ENCODE peak calls at places on chromosomes 7 and 10, in seven cellular contexts. V, O, A, H, D, B and Q are unnamed samples.

GRCh38 chr7:7344583-7344982 is 162.2 kb downstream of the C1GALT1 start:
- DNase-seq in V (no peak), O (no peak), A (no peak), H (no peak), D (no peak), B (no peak), Q (no peak)

GRCh38 chr7:135510603-135511183 is 791 bp upstream of the CNOT4 start:
- DNase-seq in V (no peak), O (peak), A (no peak), H (no peak), D (peak), B (no peak), Q (no peak)

GRCh38 chr7:41777894-41778596 is 75.2 kb upstream of the INHBA start:
- DNase-seq in V (no peak), O (no peak), A (no peak), H (no peak), D (no peak), B (no peak), Q (no peak)

GRCh38 chr7:132878228-132878919 is 203.5 kb downstream of the CHCHD3 start:
- DNase-seq in V (no peak), O (no peak), A (no peak), H (no peak), D (no peak), B (peak), Q (no peak)

GRCh38 chr7:130351664-130352015 is 7.0 kb downstream of the CPA5 start:
- DNase-seq in V (no peak), O (no peak), A (no peak), H (no peak), D (no peak), B (no peak), Q (no peak)

GRCh38 chr7:1123721-1124120 is 35.8 kb downstream of the GPER1 start:
- DNase-seq in V (peak), O (peak), A (peak), H (peak), D (no peak), B (no peak), Q (peak)

GRCh38 chr10:62614389-62615157 is 189.9 kb upstream of the ADO start:
- DNase-seq in V (no peak), O (no peak), A (peak), H (no peak), D (peak), B (peak), Q (no peak)

GRCh38 chr10:60098676-60099601 is 192.6 kb upstream of the CCDC6 start:
- DNase-seq in V (no peak), O (peak), A (no peak), H (no peak), D (no peak), B (no peak), Q (peak)

GRCh38 chr7:106249488-106249887 is 35.3 kb downstream of the NAMPT start:
- DNase-seq in V (no peak), O (no peak), A (no peak), H (no peak), D (no peak), B (no peak), Q (no peak)

GRCh38 chr10:75245354-75246001 is 9.7 kb upstream of the COMTD1 start:
- DNase-seq in V (no peak), O (no peak), A (no peak), H (no peak), D (no peak), B (no peak), Q (no peak)

GRCh38 chr10:62554632-62555199 is 180.5 kb downstream of the ZNF365 start:
- DNase-seq in V (no peak), O (peak), A (no peak), H (no peak), D (no peak), B (no peak), Q (peak)

GRCh38 chr7:116997972-116998371 is 44.7 kb downstream of the ST7 start:
- DNase-seq in V (no peak), O (no peak), A (no peak), H (no peak), D (no peak), B (no peak), Q (no peak)

GRCh38 chr7:63104666-63105065 is 894.0 kb upstream of the ZNF722 start:
- DNase-seq in V (no peak), O (no peak), A (no peak), H (no peak), D (no peak), B (no peak), Q (no peak)

GRCh38 chr10:103765981-103766380 is 89.4 kb downstream of the SH3PXD2A start:
- DNase-seq in V (no peak), O (no peak), A (no peak), H (no peak), D (no peak), B (no peak), Q (no peak)

GRCh38 chr7:3294432-3295100 is 6.5 kb upstream of the SDK1 start:
- DNase-seq in V (no peak), O (no peak), A (no peak), H (no peak), D (no peak), B (no peak), Q (peak)

GRCh38 chr7:105769951-105770628 is 106.3 kb downstream of the ATXN7L1 start:
- DNase-seq in V (peak), O (peak), A (no peak), H (no peak), D (no peak), B (no peak), Q (peak)

GRCh38 chr7:149067869-149068268 is 22.6 kb downstream of the ZNF786 start:
- DNase-seq in V (no peak), O (no peak), A (no peak), H (no peak), D (no peak), B (no peak), Q (peak)

GRCh38 chr10:116408716-116409115 is 18.9 kb upstream of the PNLIPRP3 start:
- DNase-seq in V (no peak), O (no peak), A (no peak), H (no peak), D (peak), B (no peak), Q (peak)

GRCh38 chr7:134834689-134835462 is 55.4 kb downstream of the CALD1 start:
- DNase-seq in V (no peak), O (peak), A (no peak), H (no peak), D (no peak), B (no peak), Q (peak)

GRCh38 chr7:158402471-158402870 is 185.2 kb downstream of the PTPRN2 start:
- DNase-seq in V (no peak), O (no peak), A (no peak), H (no peak), D (no peak), B (no peak), Q (no peak)

GRCh38 chr7:100964630-100965029 is 4.7 kb upstream of the MUC12 start:
- DNase-seq in V (no peak), O (no peak), A (no peak), H (no peak), D (no peak), B (no peak), Q (no peak)

GRCh38 chr7:87146740-87147386 is 5.4 kb upstream of the DMTF1 start:
- DNase-seq in V (no peak), O (no peak), A (no peak), H (no peak), D (no peak), B (no peak), Q (peak)

GRCh38 chr7:128347573-128348147 is 4.0 kb upstream of the RBM28 start:
- DNase-seq in V (peak), O (peak), A (no peak), H (peak), D (no peak), B (no peak), Q (peak)

GRCh38 chr7:45457591-45457990 is 116.6 kb upstream of the ADCY1 start:
- DNase-seq in V (no peak), O (no peak), A (no peak), H (no peak), D (no peak), B (no peak), Q (no peak)

GRCh38 chr7:136136906-136137305 is 159.7 kb upstream of the MTPN start:
- DNase-seq in V (no peak), O (no peak), A (no peak), H (no peak), D (no peak), B (no peak), Q (no peak)

GRCh38 chr7:142800103-142800502 is 29.3 kb downstream of the PRSS2 start:
- DNase-seq in V (no peak), O (no peak), A (no peak), H (no peak), D (no peak), B (no peak), Q (no peak)
- H3K27ac ChIP-seq in V (no peak), O (no peak), A (no peak), H (no peak), D (no peak), B (no peak), Q (no peak)

GRCh38 chr7:76426246-76426645 is 1.5 kb downstream of the ZP3 start:
- DNase-seq in V (no peak), O (no peak), A (no peak), H (no peak), D (no peak), B (no peak), Q (no peak)
- H3K27ac ChIP-seq in V (no peak), O (no peak), A (no peak), H (no peak), D (no peak), B (no peak), Q (no peak)

DNA sequence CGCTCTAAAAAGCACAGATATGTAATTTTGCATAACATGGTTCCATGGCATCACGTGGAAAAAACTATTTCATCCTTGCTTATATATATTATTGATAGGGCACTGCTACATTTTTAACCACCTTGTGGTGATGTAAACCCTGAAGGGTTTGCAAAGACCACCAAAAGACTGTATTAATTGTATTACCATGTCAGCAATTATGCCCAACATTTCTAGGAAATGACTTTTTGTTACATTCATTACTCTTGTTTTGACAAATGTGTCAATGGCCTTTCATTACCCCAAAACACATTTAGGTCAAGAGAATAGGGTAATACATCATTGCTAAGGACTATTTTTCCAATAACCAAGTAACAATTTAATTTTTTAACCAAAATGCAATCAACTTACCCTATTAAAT is 142.2 kb downstream of the NRCAM start:
- DNase-seq in V (no peak), O (no peak), A (no peak), H (no peak), D (no peak), B (no peak), Q (no peak)
- H3K27ac ChIP-seq in V (no peak), O (no peak), A (no peak), H (no peak), D (no peak), B (no peak), Q (no peak)

GRCh38 chr7:36115448-36116321 is 37.4 kb upstream of the EEPD1 start:
- DNase-seq in V (peak), O (peak), A (peak), H (peak), D (peak), B (peak), Q (no peak)

GRCh38 chr7:36118344-36118743 is 34.7 kb upstream of the EEPD1 start:
- DNase-seq in V (no peak), O (no peak), A (no peak), H (no peak), D (no peak), B (no peak), Q (no peak)

GRCh38 chr7:36114355-36114754 is 38.7 kb upstream of the EEPD1 start:
- DNase-seq in V (no peak), O (no peak), A (no peak), H (no peak), D (no peak), B (no peak), Q (no peak)

GRCh38 chr7:36117201-36117840 is 35.7 kb upstream of the EEPD1 start:
- DNase-seq in V (no peak), O (no peak), A (no peak), H (no peak), D (no peak), B (no peak), Q (no peak)

GRCh38 chr7:36116347-36117200 is 36.5 kb upstream of the EEPD1 start:
- DNase-seq in V (no peak), O (no peak), A (no peak), H (no peak), D (no peak), B (no peak), Q (no peak)
- H3K27ac ChIP-seq in V (no peak), O (no peak), A (peak), H (peak), D (no peak), B (peak), Q (no peak)

GRCh38 chr10:6274504-6274903 is 71.8 kb downstream of the PFKFB3 start:
- DNase-seq in V (no peak), O (no peak), A (no peak), H (no peak), D (no peak), B (no peak), Q (no peak)
- H3K27ac ChIP-seq in V (no peak), O (peak), A (peak), H (peak), D (no peak), B (peak), Q (no peak)

GRCh38 chr7:27151945-27152815 is at the start of gene HOXA3:
- DNase-seq in V (peak), O (peak), A (peak), H (peak), D (no peak), B (no peak), Q (no peak)

GRCh38 chr7:27151341-27151944 is 940 bp downstream of the HOXA3 start:
- DNase-seq in V (no peak), O (no peak), A (peak), H (peak), D (no peak), B (no peak), Q (no peak)

GRCh38 chr7:27153526-27153925 is 1.1 kb upstream of the HOXA3 start:
- DNase-seq in V (no peak), O (no peak), A (no peak), H (no peak), D (no peak), B (no peak), Q (no peak)

GRCh38 chr7:27154369-27154768 is 2.0 kb upstream of the HOXA3 start:
- DNase-seq in V (peak), O (no peak), A (no peak), H (no peak), D (no peak), B (no peak), Q (no peak)

GRCh38 chr7:27152816-27153486 is 568 bp upstream of the HOXA3 start:
- DNase-seq in V (no peak), O (no peak), A (peak), H (no peak), D (no peak), B (no peak), Q (no peak)
- H3K27ac ChIP-seq in V (no peak), O (peak), A (no peak), H (peak), D (no peak), B (peak), Q (no peak)

GRCh38 chr7:81299272-81299671 is 380.4 kb upstream of the SEMA3C start:
- DNase-seq in V (peak), O (peak), A (no peak), H (no peak), D (no peak), B (peak), Q (no peak)
- H3K27ac ChIP-seq in V (no peak), O (peak), A (no peak), H (peak), D (no peak), B (peak), Q (no peak)

DNA sequence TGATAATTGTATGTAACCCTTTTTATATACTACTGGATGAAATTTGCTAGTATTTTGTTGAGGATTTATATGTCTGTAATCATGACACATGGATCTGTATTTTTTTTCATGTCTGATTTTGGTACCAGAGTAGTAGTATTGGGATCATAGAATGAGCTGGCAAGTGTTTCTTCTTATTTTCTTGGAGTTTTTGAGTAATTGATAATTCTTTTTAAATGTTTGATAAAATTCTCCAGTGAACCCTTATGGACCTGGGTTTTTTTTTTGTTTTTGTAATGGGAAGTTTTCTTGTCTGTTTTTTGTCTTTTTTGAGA is 28.4 kb downstream of the ZNF33A start:
- DNase-seq in V (no peak), O (no peak), A (no peak), H (no peak), D (no peak), B (no peak), Q (no peak)
- H3K27ac ChIP-seq in V (no peak), O (no peak), A (no peak), H (no peak), D (peak), B (no peak), Q (no peak)

DNA sequence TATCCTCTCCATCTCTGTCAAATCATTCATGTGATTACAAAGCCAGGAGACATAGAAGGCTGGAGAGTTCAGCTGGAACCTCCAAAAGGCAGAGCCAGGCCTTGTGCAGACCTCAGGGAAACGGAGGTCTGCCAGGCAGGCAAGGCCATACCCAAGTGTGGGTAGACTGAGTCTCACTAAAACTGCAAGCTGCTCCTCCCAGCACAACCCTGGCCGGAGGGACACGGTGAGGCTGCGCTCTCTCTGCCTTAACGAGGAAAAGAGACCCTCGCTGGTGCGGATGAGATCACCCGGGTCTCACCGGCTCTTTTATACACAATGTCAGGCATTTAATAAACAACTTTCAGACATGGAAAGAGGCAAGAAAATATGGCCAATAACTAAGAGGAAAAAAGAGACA is 66.1 kb upstream of the INPP5A start:
- DNase-seq in V (no peak), O (no peak), A (no peak), H (no peak), D (no peak), B (no peak), Q (no peak)
- H3K27ac ChIP-seq in V (no peak), O (no peak), A (no peak), H (peak), D (no peak), B (no peak), Q (no peak)

GRCh38 chr10:8065651-8066050 is 11.2 kb downstream of the GATA3 start:
- DNase-seq in V (no peak), O (peak), A (no peak), H (no peak), D (no peak), B (peak), Q (no peak)

GRCh38 chr10:8061274-8062211 is 7.1 kb downstream of the GATA3 start:
- DNase-seq in V (no peak), O (peak), A (no peak), H (no peak), D (no peak), B (no peak), Q (peak)

GRCh38 chr10:8064436-8064835 is 9.9 kb downstream of the GATA3 start:
- DNase-seq in V (no peak), O (peak), A (no peak), H (no peak), D (no peak), B (no peak), Q (no peak)

GRCh38 chr10:8063935-8064334 is 9.4 kb downstream of the GATA3 start:
- DNase-seq in V (no peak), O (peak), A (no peak), H (no peak), D (no peak), B (no peak), Q (no peak)

GRCh38 chr10:8063128-8063908 is 8.8 kb downstream of the GATA3 start:
- DNase-seq in V (no peak), O (peak), A (no peak), H (no peak), D (no peak), B (no peak), Q (peak)
- H3K27ac ChIP-seq in V (no peak), O (peak), A (no peak), H (no peak), D (no peak), B (no peak), Q (peak)